ENCODE peak calls at places on chromosomes 7 and 10, in five cellular contexts. W is tibial nerve, K is AG04450, V is BJ, Z is cardiac fibroblast. D is an unnamed sample.

GRCh38 chr7:113013761-113014449 is 72.7 kb downstream of the GPR85 start:
- DNase-seq in K (no peak), Z (no peak), V (no peak), W (no peak), D (no peak)

GRCh38 chr10:114042895-114043531 is 653 bp upstream of the ADRB1 start:
- DNase-seq in Z (no peak), K (no peak), W (no peak), V (no peak), D (no peak)

GRCh38 chr10:62268399-62269076 is at the start of gene RTKN2:
- DNase-seq in V (peak), W (no peak), K (peak), Z (peak), D (peak)

GRCh38 chr10:7424315-7424714 is 13.5 kb upstream of the SFMBT2 start:
- DNase-seq in K (no peak), W (no peak), Z (no peak), V (no peak), D (no peak)

GRCh38 chr7:149598721-149599308 is 101.2 kb upstream of the ZNF746 start:
- DNase-seq in K (no peak), V (no peak), W (no peak), Z (peak), D (peak)

GRCh38 chr7:20778063-20778721 is 8.5 kb downstream of the SP8 start:
- DNase-seq in Z (peak), V (no peak), W (no peak), K (no peak), D (no peak)

GRCh38 chr10:113131611-113132330 is 181.7 kb downstream of the TCF7L2 start:
- DNase-seq in W (peak), V (peak), K (peak), Z (peak), D (peak)

GRCh38 chr7:102260856-102261255 is 25.8 kb upstream of the SH2B2 start:
- DNase-seq in Z (peak), K (peak), W (no peak), V (no peak), D (no peak)

GRCh38 chr10:55509168-55509567 is 708.1 kb upstream of the PCDH15 start:
- DNase-seq in V (no peak), W (no peak), Z (no peak), K (no peak), D (no peak)
- H3K4me3 ChIP-seq in V (no peak), W (no peak), Z (no peak), K (peak), D (no peak)

DNA sequence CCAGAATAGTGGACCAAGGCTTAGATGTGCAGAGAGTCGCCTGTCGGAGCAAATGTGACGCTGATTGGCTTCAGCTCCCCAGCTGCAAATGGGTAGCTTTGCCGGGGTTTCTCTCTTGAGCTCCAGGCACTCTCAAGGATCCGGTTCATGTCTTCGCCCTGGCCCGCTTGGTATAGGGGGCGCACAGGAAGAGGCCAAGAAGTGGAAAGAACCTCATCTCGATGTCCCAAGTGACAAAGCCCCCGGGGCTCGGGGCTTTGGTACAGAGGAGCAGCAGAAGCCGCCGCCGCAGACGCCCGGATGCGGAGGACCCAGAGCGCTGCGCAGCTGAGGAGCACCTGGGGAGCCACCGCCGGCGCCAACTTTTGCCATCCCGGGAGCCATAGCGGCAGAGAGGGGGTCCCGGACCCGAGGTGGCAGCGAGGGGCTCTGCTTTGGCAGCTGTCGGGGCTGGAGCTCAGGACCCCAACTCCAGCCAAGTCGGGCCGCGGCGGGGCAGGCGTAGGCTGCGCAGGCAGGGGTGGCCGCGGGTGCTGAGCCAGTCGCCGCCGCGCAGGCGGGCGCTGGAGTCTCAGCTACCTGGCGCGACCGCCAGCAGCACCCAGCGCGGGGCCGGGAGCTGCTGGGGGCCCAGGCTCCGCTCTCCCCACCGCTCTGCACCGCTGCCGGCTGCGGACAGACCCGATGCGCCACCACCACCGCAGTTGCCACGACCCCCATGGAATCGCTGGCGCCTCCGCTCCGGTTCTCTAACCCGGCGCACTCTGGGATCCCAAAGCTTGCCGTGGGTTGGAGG is 466.5 kb downstream of the XPNPEP1 start:
- DNase-seq in Z (no peak), K (no peak), W (no peak), V (no peak), D (no peak)
- H3K4me3 ChIP-seq in Z (no peak), K (peak), W (no peak), V (peak), D (peak)

GRCh38 chr10:128030498-128031072 is 95.6 kb downstream of the MKI67 start:
- DNase-seq in W (no peak), V (no peak), Z (no peak), K (no peak), D (no peak)
- H3K4me3 ChIP-seq in W (no peak), V (no peak), Z (no peak), K (no peak), D (no peak)

GRCh38 chr10:31154996-31155395 is 123.3 kb upstream of the ZNF438 start:
- DNase-seq in W (no peak), Z (no peak), V (no peak), K (no peak), D (no peak)
- H3K4me3 ChIP-seq in W (no peak), Z (no peak), V (no peak), K (no peak), D (no peak)

GRCh38 chr7:34750209-34750608 is 92.2 kb downstream of the NPSR1 start:
- DNase-seq in V (no peak), W (no peak), K (no peak), Z (no peak), D (no peak)

GRCh38 chr7:34750636-34751035 is 92.6 kb downstream of the NPSR1 start:
- DNase-seq in K (no peak), Z (no peak), W (no peak), V (no peak), D (no peak)

GRCh38 chr7:34747176-34747781 is 89.3 kb downstream of the NPSR1 start:
- DNase-seq in V (no peak), W (no peak), Z (no peak), K (no peak), D (no peak)

GRCh38 chr7:34747842-34748241 is 89.8 kb downstream of the NPSR1 start:
- DNase-seq in Z (no peak), V (no peak), W (no peak), K (no peak), D (no peak)

DNA sequence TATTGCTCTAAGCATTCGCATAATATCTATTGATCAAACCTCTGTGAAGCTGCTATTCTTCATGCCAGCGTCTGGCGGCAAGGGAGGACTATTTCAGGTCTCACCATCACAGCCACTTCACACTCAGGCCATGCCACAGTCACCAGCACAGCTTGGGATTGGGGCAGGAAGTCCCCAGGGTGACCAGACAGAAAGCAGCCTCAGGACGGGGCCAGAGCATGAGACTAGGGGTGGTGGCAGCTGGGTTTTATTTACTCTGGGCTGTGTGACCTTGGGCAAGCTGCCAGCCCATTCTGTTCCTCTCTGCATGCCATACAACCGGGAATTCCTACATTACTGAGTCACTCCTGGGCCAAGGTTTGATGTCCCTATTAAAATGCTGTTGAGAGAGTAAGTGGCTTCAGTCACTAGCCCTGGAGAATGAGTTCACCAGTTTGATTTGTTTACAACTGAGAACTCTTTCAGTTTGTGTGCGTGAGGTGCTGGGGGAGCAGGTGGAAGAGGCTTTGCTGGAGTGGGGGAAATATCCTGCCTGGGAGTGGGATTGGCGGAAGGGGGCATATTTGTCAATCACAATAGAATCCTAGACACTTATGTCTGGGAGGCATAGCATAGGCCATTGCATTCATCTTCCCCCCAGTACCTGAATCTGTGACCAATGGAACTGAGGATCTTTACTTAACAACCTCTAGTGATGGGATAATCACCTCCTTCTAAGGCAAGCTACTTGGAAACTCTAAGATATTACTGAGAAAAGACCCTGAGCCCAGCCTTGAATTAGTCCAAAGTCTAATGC is 90.4 kb downstream of the NPSR1 start:
- DNase-seq in K (no peak), W (no peak), Z (peak), V (peak), D (peak)
- H3K4me3 ChIP-seq in K (no peak), W (no peak), Z (no peak), V (no peak), D (no peak)

DNA sequence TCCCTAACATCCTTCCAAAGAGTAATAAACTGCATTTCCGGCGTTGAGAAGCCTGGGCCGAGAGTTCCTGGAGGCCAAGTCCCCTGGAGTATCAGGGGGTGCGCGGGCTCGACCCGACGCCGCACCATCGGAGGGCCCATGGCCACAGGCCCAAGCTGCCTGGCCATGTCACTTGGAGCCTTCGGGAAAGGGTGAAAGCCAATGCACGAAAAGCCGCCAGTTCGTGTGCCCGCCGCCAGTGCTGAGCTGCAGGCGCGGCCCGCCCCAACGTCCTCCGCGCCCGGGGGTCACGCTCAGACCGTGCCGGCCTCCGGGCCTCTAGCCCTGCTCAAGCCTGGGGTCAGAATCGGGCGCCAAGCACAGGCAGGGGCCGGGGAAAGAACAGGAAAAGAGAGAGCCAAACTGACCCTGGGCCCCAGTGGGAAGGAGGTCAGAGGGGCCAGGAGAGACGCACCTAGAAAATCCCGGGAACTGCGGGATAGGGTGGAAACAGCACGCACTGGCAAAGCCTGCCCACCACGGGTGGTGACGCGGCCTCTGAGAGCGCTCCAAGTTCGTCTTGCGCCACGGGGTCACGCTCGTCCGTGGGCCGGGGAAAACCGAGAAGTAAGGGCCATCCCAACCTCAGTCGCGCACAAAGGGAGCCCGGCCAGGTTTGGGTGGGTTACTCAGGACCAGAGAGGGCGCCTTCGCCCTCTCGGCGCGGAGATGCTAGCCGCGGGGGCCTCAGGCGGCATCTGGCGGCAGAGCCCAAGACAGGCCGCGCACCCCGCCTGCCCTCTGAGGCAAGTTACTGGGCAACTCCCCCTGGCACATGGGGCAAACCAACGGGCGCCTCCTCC is 4.2 kb upstream of the EBF3 start:
- DNase-seq in Z (no peak), K (no peak), W (no peak), V (no peak), D (no peak)
- H3K4me3 ChIP-seq in Z (no peak), K (no peak), W (no peak), V (no peak), D (no peak)

GRCh38 chr10:21519327-21519933 is 6.1 kb downstream of the SKIDA1 start:
- DNase-seq in W (no peak), Z (no peak), V (no peak), K (no peak), D (no peak)

GRCh38 chr10:21517983-21518628 is 7.4 kb downstream of the SKIDA1 start:
- DNase-seq in K (no peak), V (no peak), W (no peak), Z (peak), D (no peak)

GRCh38 chr10:21517134-21517982 is 8.1 kb downstream of the SKIDA1 start:
- DNase-seq in W (no peak), K (no peak), V (no peak), Z (peak), D (no peak)

GRCh38 chr10:21519981-21520436 is 5.5 kb downstream of the SKIDA1 start:
- DNase-seq in Z (peak), K (no peak), W (no peak), V (no peak), D (no peak)

DNA sequence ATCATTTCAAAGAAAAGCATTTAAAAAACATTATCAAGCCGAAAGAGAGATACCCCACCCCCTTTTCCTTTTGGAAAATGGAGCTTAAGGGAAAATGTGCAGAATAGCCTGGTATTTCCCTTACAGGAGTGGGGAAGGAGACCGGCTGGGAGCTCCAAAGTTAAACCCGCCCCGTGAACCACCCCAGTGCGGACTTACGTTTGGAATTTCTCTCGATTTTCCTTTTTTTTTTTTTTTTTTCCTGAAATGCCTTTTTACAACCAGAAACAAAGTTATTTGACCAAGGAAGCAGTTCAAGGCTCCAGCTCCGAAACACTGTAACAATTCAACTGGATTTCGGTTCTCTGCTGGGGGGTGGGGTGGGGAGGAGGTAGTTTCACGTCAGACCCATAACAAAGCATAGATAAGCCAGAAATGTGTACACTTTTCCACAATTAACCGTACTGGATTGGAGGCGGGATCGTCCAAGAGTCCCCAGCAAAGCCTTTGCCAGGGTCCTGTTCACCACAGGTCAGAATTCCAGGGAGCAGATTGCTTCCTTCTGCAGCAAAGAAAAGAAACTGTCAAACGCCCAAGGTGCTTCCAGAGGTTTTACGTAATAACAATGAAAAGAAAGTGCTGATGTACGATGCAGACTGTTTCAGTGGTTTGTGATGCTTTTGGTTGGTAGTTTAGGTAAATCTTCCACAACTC is 6.7 kb downstream of the SKIDA1 start:
- DNase-seq in Z (peak), K (no peak), V (no peak), W (no peak), D (no peak)
- H3K4me3 ChIP-seq in Z (peak), K (peak), V (peak), W (peak), D (peak)